ENCODE peak calls at places on chromosome 14, in six cellular contexts. One of them, this sample, is unnamed. For H3K27me3, the result is how much of the 10 kb centered on the place peaks cover.

GRCh38 chr14:32764131-32764530 is 174.5 kb upstream of the NPAS3 start:
- DNase-seq in BE2C: no peak
- DNase-seq in lower lobe of right lung: no peak
- DNase-seq in right lobe of liver: no peak
- DNase-seq in WERI-Rb-1: no peak
- DNase-seq in keratinocyte: no peak
- DNase-seq in this sample: no peak

GRCh38 chr14:77099425-77100167 is 1.5 kb downstream of the CIPC start:
- DNase-seq in right lobe of liver: no peak
- DNase-seq in keratinocyte: no peak
- DNase-seq in lower lobe of right lung: no peak
- DNase-seq in BE2C: no peak
- DNase-seq in WERI-Rb-1: no peak
- DNase-seq in this sample: peak

GRCh38 chr14:30077946-30078345 is 150.3 kb upstream of the PRKD1 start:
- DNase-seq in WERI-Rb-1: no peak
- DNase-seq in right lobe of liver: no peak
- DNase-seq in lower lobe of right lung: no peak
- DNase-seq in BE2C: no peak
- DNase-seq in keratinocyte: no peak
- DNase-seq in this sample: peak

GRCh38 chr14:44448816-44449411 is 58.2 kb downstream of the FSCB start:
- DNase-seq in keratinocyte: no peak
- DNase-seq in BE2C: no peak
- DNase-seq in lower lobe of right lung: no peak
- DNase-seq in WERI-Rb-1: no peak
- DNase-seq in right lobe of liver: no peak
- DNase-seq in this sample: no peak

GRCh38 chr14:20314026-20314425 is 8.3 kb upstream of the TTC5 start:
- DNase-seq in keratinocyte: no peak
- DNase-seq in BE2C: no peak
- DNase-seq in lower lobe of right lung: no peak
- DNase-seq in right lobe of liver: no peak
- DNase-seq in WERI-Rb-1: no peak
- DNase-seq in this sample: no peak

GRCh38 chr14:71290301-71290700 is 383.0 kb downstream of the PCNX1 start:
- DNase-seq in BE2C: no peak
- DNase-seq in keratinocyte: no peak
- DNase-seq in right lobe of liver: no peak
- DNase-seq in WERI-Rb-1: no peak
- DNase-seq in lower lobe of right lung: no peak
- DNase-seq in this sample: no peak

GRCh38 chr14:91714805-91715204 is 17.1 kb downstream of the CATSPERB start:
- DNase-seq in lower lobe of right lung: no peak
- DNase-seq in WERI-Rb-1: no peak
- DNase-seq in right lobe of liver: no peak
- DNase-seq in keratinocyte: no peak
- DNase-seq in BE2C: no peak
- DNase-seq in this sample: no peak

GRCh38 chr14:101253948-101254347 is 307.3 kb upstream of the DIO3 start:
- DNase-seq in right lobe of liver: no peak
- DNase-seq in BE2C: no peak
- DNase-seq in WERI-Rb-1: no peak
- DNase-seq in keratinocyte: no peak
- DNase-seq in lower lobe of right lung: no peak
- DNase-seq in this sample: no peak

GRCh38 chr14:88848571-88848970 is 24.1 kb downstream of the TTC8 start:
- DNase-seq in lower lobe of right lung: no peak
- DNase-seq in BE2C: no peak
- DNase-seq in keratinocyte: no peak
- DNase-seq in right lobe of liver: no peak
- DNase-seq in WERI-Rb-1: no peak
- DNase-seq in this sample: no peak

GRCh38 chr14:74658535-74659130 is 46.6 kb upstream of the LTBP2 start:
- DNase-seq in right lobe of liver: no peak
- DNase-seq in WERI-Rb-1: no peak
- DNase-seq in BE2C: no peak
- DNase-seq in lower lobe of right lung: no peak
- DNase-seq in keratinocyte: no peak
- DNase-seq in this sample: peak

GRCh38 chr14:22479781-22480464 is 109.1 kb downstream of the DAD1 start:
- DNase-seq in BE2C: no peak
- DNase-seq in WERI-Rb-1: no peak
- DNase-seq in right lobe of liver: no peak
- DNase-seq in keratinocyte: no peak
- DNase-seq in lower lobe of right lung: no peak
- DNase-seq in this sample: no peak

GRCh38 chr14:82911930-82912329 is 1378.3 kb upstream of the SEL1L start:
- DNase-seq in WERI-Rb-1: no peak
- DNase-seq in BE2C: no peak
- DNase-seq in right lobe of liver: no peak
- DNase-seq in keratinocyte: no peak
- DNase-seq in lower lobe of right lung: no peak
- DNase-seq in this sample: no peak

GRCh38 chr14:91381801-91382670 is 35.6 kb downstream of the CCDC88C start:
- DNase-seq in keratinocyte: no peak
- DNase-seq in lower lobe of right lung: no peak
- DNase-seq in WERI-Rb-1: peak
- DNase-seq in BE2C: no peak
- DNase-seq in right lobe of liver: no peak
- DNase-seq in this sample: no peak

GRCh38 chr14:44170554-44170953 is 336.5 kb downstream of the FSCB start:
- DNase-seq in WERI-Rb-1: no peak
- DNase-seq in BE2C: no peak
- DNase-seq in right lobe of liver: peak
- DNase-seq in keratinocyte: no peak
- DNase-seq in lower lobe of right lung: no peak
- DNase-seq in this sample: no peak

GRCh38 chr14:55373784-55374725 is 37.6 kb downstream of the ATG14 start:
- DNase-seq in right lobe of liver: no peak
- DNase-seq in keratinocyte: no peak
- DNase-seq in lower lobe of right lung: no peak
- DNase-seq in WERI-Rb-1: no peak
- DNase-seq in BE2C: no peak
- DNase-seq in this sample: no peak

GRCh38 chr14:38080696-38081095 is 127.0 kb upstream of the SSTR1 start:
- DNase-seq in BE2C: no peak
- DNase-seq in keratinocyte: no peak
- DNase-seq in right lobe of liver: no peak
- DNase-seq in WERI-Rb-1: no peak
- DNase-seq in lower lobe of right lung: no peak
- DNase-seq in this sample: no peak
- TF ChIP-seq CTCF in BE2C: no peak
- TF ChIP-seq CTCF in keratinocyte: no peak
- TF ChIP-seq CTCF in right lobe of liver: no peak
- TF ChIP-seq CTCF in WERI-Rb-1: no peak
- TF ChIP-seq CTCF in lower lobe of right lung: no peak
- TF ChIP-seq CTCF in this sample: no peak

DNA sequence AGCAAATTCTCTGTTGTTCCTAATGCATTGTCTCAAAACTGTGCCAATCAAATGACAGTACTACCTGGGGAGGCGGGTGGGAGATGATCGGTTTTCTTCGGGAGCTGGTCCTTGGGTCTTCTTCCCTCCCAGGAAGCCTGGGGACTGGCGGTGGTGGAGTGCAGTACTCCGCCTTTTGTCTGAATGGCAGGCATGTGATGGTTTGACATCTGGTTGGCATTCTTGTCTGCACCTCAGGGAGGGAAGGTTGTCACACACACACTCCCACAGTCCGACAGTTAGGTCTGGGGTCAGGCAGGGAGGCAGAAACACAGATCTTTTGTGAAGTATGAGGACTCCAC is 114.8 kb downstream of the SNAPC1 start:
- DNase-seq in BE2C: no peak
- DNase-seq in lower lobe of right lung: no peak
- DNase-seq in WERI-Rb-1: no peak
- DNase-seq in right lobe of liver: no peak
- DNase-seq in keratinocyte: no peak
- DNase-seq in this sample: no peak
- H3K27me3 ChIP-seq in BE2C: half or more
- H3K27me3 ChIP-seq in lower lobe of right lung: under half
- H3K27me3 ChIP-seq in WERI-Rb-1: under half
- H3K27me3 ChIP-seq in right lobe of liver: under half
- H3K27me3 ChIP-seq in keratinocyte: under half
- H3K27me3 ChIP-seq in this sample: under half

DNA sequence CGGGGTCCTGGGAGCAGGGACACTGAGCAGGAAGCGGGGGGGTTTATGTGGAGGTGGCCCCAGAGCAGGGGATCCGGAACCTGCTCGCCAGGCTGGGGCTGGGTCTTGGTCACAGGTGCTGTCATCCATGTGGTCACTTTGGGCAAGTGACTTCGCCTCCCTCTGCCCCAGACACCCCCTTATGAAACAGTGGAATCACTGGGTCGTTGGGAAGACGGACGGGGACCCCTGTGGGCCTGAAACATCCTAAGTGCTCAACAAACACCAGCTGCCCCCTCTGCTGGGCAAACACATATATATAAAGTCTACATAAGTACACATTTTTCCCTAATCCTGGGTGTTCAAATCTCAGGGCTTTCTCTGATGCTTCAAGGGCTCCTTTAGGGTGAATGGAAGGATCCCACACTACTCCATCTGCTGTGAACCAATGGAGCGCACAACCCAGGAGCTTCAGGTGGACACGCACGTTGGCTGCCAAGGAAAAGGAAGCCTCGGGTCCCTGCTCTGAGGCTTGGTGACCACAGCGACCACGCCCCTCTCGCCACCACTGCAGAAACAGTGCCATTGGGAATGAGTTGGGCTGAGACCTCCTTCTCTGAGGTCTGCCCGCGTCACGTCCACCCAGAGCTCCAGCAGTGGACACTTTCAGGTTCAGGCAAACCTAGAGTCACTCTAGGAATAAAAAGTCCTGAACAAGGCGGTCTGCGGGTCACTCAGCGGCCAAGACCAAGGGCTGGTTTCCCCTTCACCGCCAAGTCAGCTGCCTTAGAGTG is 54.6 kb downstream of the CDC42BPB start:
- DNase-seq in right lobe of liver: no peak
- DNase-seq in WERI-Rb-1: no peak
- DNase-seq in lower lobe of right lung: no peak
- DNase-seq in keratinocyte: no peak
- DNase-seq in BE2C: no peak
- DNase-seq in this sample: no peak
- TF ChIP-seq CTCF in right lobe of liver: no peak
- TF ChIP-seq CTCF in WERI-Rb-1: no peak
- TF ChIP-seq CTCF in lower lobe of right lung: no peak
- TF ChIP-seq CTCF in keratinocyte: no peak
- TF ChIP-seq CTCF in BE2C: peak
- TF ChIP-seq CTCF in this sample: peak

DNA sequence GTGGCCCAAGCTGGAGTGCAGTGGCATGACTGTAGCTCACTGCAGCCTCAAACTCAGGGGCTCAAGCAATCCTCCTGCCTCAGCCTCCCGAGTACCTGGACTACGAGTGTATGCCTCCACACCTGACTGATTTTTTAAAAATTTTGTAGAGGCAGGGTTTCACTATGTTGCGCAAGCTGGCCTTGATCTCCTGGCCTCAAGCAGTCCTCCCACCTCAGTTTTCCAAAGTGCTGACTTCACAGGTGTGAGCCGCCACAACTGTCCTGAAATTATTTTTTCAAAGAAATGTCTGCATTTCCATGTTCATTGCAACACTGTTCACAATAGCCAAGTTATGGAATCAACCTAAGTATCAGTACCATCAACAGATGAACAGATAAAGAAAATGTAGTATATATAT is 111.4 kb downstream of the FOXA1 start:
- DNase-seq in right lobe of liver: no peak
- DNase-seq in BE2C: no peak
- DNase-seq in WERI-Rb-1: no peak
- DNase-seq in lower lobe of right lung: no peak
- DNase-seq in keratinocyte: no peak
- DNase-seq in this sample: no peak
- H3K27me3 ChIP-seq in right lobe of liver: under half
- H3K27me3 ChIP-seq in BE2C: under half
- H3K27me3 ChIP-seq in WERI-Rb-1: under half
- H3K27me3 ChIP-seq in lower lobe of right lung: under half
- H3K27me3 ChIP-seq in keratinocyte: under half
- H3K27me3 ChIP-seq in this sample: under half

GRCh38 chr14:85129907-85130306 is 400.0 kb upstream of the FLRT2 start:
- DNase-seq in keratinocyte: no peak
- DNase-seq in right lobe of liver: no peak
- DNase-seq in lower lobe of right lung: no peak
- DNase-seq in WERI-Rb-1: no peak
- DNase-seq in BE2C: no peak
- DNase-seq in this sample: no peak

GRCh38 chr14:85131523-85131922 is 398.4 kb upstream of the FLRT2 start:
- DNase-seq in keratinocyte: no peak
- DNase-seq in BE2C: no peak
- DNase-seq in WERI-Rb-1: peak
- DNase-seq in lower lobe of right lung: no peak
- DNase-seq in right lobe of liver: peak
- DNase-seq in this sample: no peak
- TF ChIP-seq CTCF in keratinocyte: peak
- TF ChIP-seq CTCF in BE2C: no peak
- TF ChIP-seq CTCF in WERI-Rb-1: peak
- TF ChIP-seq CTCF in lower lobe of right lung: no peak
- TF ChIP-seq CTCF in right lobe of liver: peak
- TF ChIP-seq CTCF in this sample: no peak

DNA sequence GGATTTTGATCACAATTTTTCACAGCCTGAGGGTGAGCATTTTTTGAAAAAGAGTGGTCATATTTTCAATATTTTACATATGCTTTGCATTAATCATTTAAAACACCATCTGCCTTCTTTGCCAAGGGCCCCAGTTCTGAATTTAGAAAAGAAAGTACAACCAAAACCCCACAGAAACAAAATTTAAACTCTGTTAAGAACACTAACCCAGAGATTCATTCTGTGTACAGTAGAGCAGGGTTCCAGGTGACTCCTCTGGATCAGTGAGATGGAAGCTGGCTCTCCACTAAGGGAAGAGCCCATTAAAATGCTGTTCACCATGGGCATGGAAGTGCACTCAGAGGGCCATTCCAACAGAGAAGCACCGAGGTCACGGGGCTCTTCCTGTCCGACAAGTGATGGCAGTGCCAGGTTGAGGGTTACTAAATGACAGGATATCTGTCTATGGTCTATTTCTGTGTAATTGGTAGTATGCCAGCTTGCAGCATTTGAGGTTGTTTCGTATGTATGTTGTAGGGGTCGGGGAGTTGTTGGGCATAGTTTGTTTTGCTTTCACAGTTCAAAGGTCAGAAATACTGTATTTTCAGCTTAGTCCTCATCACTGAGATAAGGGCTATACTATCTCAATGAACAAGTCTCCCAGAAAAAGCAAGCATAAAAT is 95.9 kb downstream of the SLC35F4 start:
- DNase-seq in keratinocyte: no peak
- DNase-seq in right lobe of liver: no peak
- DNase-seq in lower lobe of right lung: no peak
- DNase-seq in BE2C: no peak
- DNase-seq in WERI-Rb-1: no peak
- DNase-seq in this sample: no peak
- H3K27me3 ChIP-seq in keratinocyte: under half
- H3K27me3 ChIP-seq in right lobe of liver: under half
- H3K27me3 ChIP-seq in lower lobe of right lung: under half
- H3K27me3 ChIP-seq in BE2C: under half
- H3K27me3 ChIP-seq in WERI-Rb-1: under half
- H3K27me3 ChIP-seq in this sample: under half